ENCODE peak calls at places on chromosomes 3 and 15, in five cellular contexts. One of them, this sample, is unnamed.

GRCh38 chr3:122774564-122774963 is 19.1 kb downstream of the HSPBAP1 start:
- DNase-seq in right lobe of liver: no peak
- DNase-seq in GM20000: peak
- DNase-seq in lung: no peak
- DNase-seq in neural crest cell: no peak
- DNase-seq in this sample: no peak

GRCh38 chr15:92273732-92274131 is 119.9 kb upstream of the ST8SIA2 start:
- DNase-seq in right lobe of liver: no peak
- DNase-seq in GM20000: no peak
- DNase-seq in lung: no peak
- DNase-seq in neural crest cell: no peak
- DNase-seq in this sample: no peak

GRCh38 chr15:96125681-96126080 is 204.8 kb upstream of the NR2F2 start:
- DNase-seq in right lobe of liver: no peak
- DNase-seq in GM20000: no peak
- DNase-seq in lung: no peak
- DNase-seq in neural crest cell: no peak
- DNase-seq in this sample: no peak

GRCh38 chr3:184249412-184250166 is at the start of gene EEF1AKMT4:
- DNase-seq in right lobe of liver: peak
- DNase-seq in GM20000: peak
- DNase-seq in lung: peak
- DNase-seq in neural crest cell: peak
- DNase-seq in this sample: peak

GRCh38 chr3:58419782-58420512 is 13.7 kb downstream of the PDHB start:
- DNase-seq in right lobe of liver: no peak
- DNase-seq in GM20000: peak
- DNase-seq in lung: no peak
- DNase-seq in neural crest cell: no peak
- DNase-seq in this sample: no peak

GRCh38 chr15:40246496-40247275 is 7.8 kb downstream of the PAK6 start:
- DNase-seq in right lobe of liver: peak
- DNase-seq in GM20000: no peak
- DNase-seq in lung: no peak
- DNase-seq in neural crest cell: no peak
- DNase-seq in this sample: no peak

GRCh38 chr3:81105761-81106160 is 655.7 kb downstream of the GBE1 start:
- DNase-seq in right lobe of liver: no peak
- DNase-seq in GM20000: no peak
- DNase-seq in lung: no peak
- DNase-seq in neural crest cell: no peak
- DNase-seq in this sample: no peak

GRCh38 chr3:186021673-186022362 is 84.0 kb upstream of the TRA2B start:
- DNase-seq in right lobe of liver: no peak
- DNase-seq in GM20000: no peak
- DNase-seq in lung: no peak
- DNase-seq in neural crest cell: no peak
- DNase-seq in this sample: no peak

GRCh38 chr3:191356586-191357439 is 26.5 kb upstream of the UTS2B start:
- DNase-seq in right lobe of liver: no peak
- DNase-seq in GM20000: no peak
- DNase-seq in lung: peak
- DNase-seq in neural crest cell: no peak
- DNase-seq in this sample: no peak

GRCh38 chr3:146680602-146681001 is 75.5 kb upstream of the PLSCR5 start:
- DNase-seq in right lobe of liver: no peak
- DNase-seq in GM20000: no peak
- DNase-seq in lung: no peak
- DNase-seq in neural crest cell: no peak
- DNase-seq in this sample: no peak

GRCh38 chr3:41053220-41053619 is 146.1 kb upstream of the CTNNB1 start:
- DNase-seq in right lobe of liver: no peak
- DNase-seq in GM20000: no peak
- DNase-seq in lung: no peak
- DNase-seq in neural crest cell: no peak
- DNase-seq in this sample: peak

GRCh38 chr3:41362638-41363559 is 163.6 kb downstream of the CTNNB1 start:
- DNase-seq in right lobe of liver: no peak
- DNase-seq in GM20000: no peak
- DNase-seq in lung: no peak
- DNase-seq in neural crest cell: peak
- DNase-seq in this sample: no peak

GRCh38 chr3:195801251-195802183 is 10.2 kb downstream of the MUC4 start:
- DNase-seq in right lobe of liver: no peak
- DNase-seq in GM20000: no peak
- DNase-seq in lung: no peak
- DNase-seq in neural crest cell: no peak
- DNase-seq in this sample: peak

GRCh38 chr15:101611580-101612299 is 40.4 kb downstream of the TM2D3 start:
- DNase-seq in right lobe of liver: no peak
- DNase-seq in GM20000: no peak
- DNase-seq in lung: no peak
- DNase-seq in neural crest cell: no peak
- DNase-seq in this sample: no peak
- TF ChIP-seq CTCF in right lobe of liver: no peak
- TF ChIP-seq CTCF in GM20000: no peak
- TF ChIP-seq CTCF in lung: no peak
- TF ChIP-seq CTCF in neural crest cell: no peak
- TF ChIP-seq CTCF in this sample: no peak

GRCh38 chr3:127888564-127889107 is 26.4 kb upstream of the KBTBD12 start:
- DNase-seq in right lobe of liver: no peak
- DNase-seq in GM20000: no peak
- DNase-seq in lung: no peak
- DNase-seq in neural crest cell: no peak
- DNase-seq in this sample: no peak

GRCh38 chr3:127887321-127887720 is 27.7 kb upstream of the KBTBD12 start:
- DNase-seq in right lobe of liver: no peak
- DNase-seq in GM20000: no peak
- DNase-seq in lung: no peak
- DNase-seq in neural crest cell: no peak
- DNase-seq in this sample: no peak

GRCh38 chr3:127886276-127886862 is 28.7 kb upstream of the KBTBD12 start:
- DNase-seq in right lobe of liver: no peak
- DNase-seq in GM20000: no peak
- DNase-seq in lung: no peak
- DNase-seq in neural crest cell: no peak
- DNase-seq in this sample: no peak

GRCh38 chr3:127889461-127889863 is 25.6 kb upstream of the KBTBD12 start:
- DNase-seq in right lobe of liver: no peak
- DNase-seq in GM20000: no peak
- DNase-seq in lung: no peak
- DNase-seq in neural crest cell: no peak
- DNase-seq in this sample: no peak

DNA sequence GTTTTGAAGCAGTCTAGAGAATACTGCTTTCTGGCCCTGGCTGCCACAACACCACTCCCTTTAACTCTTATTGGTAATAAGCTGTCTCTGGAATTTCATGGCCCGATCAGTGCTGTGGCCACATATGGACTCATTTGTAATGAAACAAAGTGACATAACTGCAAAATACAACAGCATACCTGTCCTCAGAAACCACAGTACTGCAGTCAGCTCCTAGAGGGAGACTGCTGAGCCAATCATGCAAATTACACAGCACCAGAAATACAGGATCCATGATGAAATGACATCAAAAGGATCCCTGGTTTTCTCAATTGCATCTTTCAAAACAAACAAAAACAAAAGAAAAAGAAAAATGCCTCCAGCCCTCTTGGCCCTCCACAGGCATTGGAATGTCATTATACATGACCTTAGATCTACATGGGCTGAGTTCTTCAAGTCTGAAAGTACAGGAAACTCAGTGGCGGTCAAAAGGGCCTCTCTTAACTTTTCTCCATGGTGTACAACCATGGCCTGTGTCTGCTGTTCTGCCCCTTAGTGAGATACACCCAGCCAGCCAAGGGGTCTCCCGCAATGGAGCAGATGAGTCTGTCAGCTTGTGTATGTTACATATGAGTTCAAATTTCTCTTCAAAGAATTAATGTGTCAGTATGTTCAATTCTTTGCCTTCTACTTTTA is 24.9 kb upstream of the KBTBD12 start:
- DNase-seq in right lobe of liver: no peak
- DNase-seq in GM20000: no peak
- DNase-seq in lung: no peak
- DNase-seq in neural crest cell: no peak
- DNase-seq in this sample: no peak
- TF ChIP-seq CTCF in right lobe of liver: no peak
- TF ChIP-seq CTCF in GM20000: no peak
- TF ChIP-seq CTCF in lung: no peak
- TF ChIP-seq CTCF in neural crest cell: peak
- TF ChIP-seq CTCF in this sample: no peak

DNA sequence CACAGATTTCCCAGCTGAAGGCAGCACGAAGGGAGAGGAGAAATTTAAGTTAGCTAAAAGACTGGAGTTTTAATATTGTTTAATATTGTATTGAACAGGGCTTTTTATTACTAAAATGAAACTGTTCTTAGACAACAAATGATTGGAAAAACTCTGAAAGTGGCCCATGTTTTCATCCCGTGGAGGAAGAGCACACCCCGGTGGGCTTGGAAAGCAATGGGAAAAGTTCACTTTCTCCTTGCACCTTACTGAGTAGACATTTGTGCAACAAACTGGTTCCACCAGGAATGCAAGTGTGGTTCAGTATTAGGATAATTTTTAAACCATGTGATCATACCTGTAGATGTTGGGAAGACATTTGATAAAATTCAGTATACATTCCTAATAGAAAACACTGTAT is 8.2 kb upstream of the ESYT3 start:
- DNase-seq in right lobe of liver: no peak
- DNase-seq in GM20000: no peak
- DNase-seq in lung: no peak
- DNase-seq in neural crest cell: no peak
- DNase-seq in this sample: no peak
- TF ChIP-seq CTCF in right lobe of liver: peak
- TF ChIP-seq CTCF in GM20000: no peak
- TF ChIP-seq CTCF in lung: no peak
- TF ChIP-seq CTCF in neural crest cell: peak
- TF ChIP-seq CTCF in this sample: peak

DNA sequence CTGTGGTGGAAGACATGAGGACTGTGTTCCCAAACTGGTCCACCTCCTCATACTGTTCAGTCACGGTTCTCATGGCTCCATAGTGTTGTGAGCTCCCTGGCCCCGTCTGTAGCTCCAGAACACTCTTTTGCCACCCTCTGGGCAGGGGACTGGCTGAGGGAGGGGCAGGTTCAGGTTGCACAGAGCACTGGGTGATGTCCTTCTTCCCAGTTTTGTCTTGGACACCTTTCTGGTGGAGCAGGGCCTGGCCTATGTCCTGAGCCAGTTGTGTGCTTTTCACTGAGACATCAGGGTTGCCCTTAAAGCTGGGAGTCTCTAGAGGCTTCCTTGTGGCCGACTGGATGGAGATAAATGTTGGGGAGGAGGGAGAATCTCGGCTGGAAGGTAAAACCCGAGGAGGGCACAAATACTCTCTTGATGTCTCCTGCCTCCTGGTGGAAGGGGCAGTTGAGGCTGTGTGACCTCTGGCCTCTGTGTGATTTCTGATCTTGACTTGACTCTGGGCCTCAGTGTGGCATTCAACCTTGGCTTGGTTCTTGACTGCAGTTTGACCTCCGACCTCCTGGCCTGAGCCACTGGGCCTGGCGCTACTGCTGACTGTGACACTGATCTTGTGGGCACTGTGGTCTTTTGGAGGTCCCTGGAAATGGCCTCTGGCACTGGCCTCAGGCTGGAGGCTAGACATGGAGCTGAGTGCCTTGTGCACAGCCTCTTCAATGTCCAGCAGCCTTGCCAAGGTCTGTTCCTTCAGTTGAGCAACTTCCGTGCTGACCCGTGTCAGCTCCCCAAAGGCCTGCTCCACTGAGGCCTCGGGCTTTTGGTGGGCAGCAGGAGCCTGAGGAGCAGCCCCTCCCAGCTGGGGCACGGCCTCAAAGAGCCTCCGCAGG is 8.1 kb downstream of the XIRP1 start:
- DNase-seq in right lobe of liver: no peak
- DNase-seq in GM20000: peak
- DNase-seq in lung: no peak
- DNase-seq in neural crest cell: no peak
- DNase-seq in this sample: no peak
- TF ChIP-seq CTCF in right lobe of liver: no peak
- TF ChIP-seq CTCF in GM20000: no peak
- TF ChIP-seq CTCF in lung: no peak
- TF ChIP-seq CTCF in neural crest cell: no peak
- TF ChIP-seq CTCF in this sample: no peak

GRCh38 chr3:109532257-109533216 is 195.2 kb upstream of the DPPA4 start:
- DNase-seq in right lobe of liver: no peak
- DNase-seq in GM20000: no peak
- DNase-seq in lung: peak
- DNase-seq in neural crest cell: peak
- DNase-seq in this sample: no peak
- TF ChIP-seq CTCF in right lobe of liver: no peak
- TF ChIP-seq CTCF in GM20000: no peak
- TF ChIP-seq CTCF in lung: no peak
- TF ChIP-seq CTCF in neural crest cell: peak
- TF ChIP-seq CTCF in this sample: peak

DNA sequence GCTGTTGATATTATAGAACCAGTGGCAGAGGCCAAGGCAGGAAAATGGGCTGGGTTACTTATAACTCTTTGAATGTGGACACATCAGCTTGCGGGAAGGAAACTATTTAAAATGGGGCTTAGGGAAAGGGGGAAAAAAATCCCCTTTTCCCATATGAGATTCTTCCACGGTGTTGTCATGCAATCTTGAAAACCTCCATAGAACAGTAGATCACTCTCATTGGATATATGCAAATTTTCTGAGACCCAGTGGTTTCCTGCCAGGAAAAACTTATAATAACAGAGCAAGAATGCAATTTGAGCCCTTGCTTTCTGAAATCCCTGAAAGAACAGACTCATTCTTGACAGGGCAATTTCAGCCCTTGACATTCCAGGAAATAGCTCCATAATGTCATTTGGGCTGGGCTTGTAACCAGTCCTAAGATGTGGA is 31.1 kb downstream of the TMEM212 start:
- DNase-seq in right lobe of liver: no peak
- DNase-seq in GM20000: no peak
- DNase-seq in lung: no peak
- DNase-seq in neural crest cell: no peak
- DNase-seq in this sample: no peak
- TF ChIP-seq CTCF in right lobe of liver: no peak
- TF ChIP-seq CTCF in GM20000: no peak
- TF ChIP-seq CTCF in lung: no peak
- TF ChIP-seq CTCF in neural crest cell: no peak
- TF ChIP-seq CTCF in this sample: no peak